ENCODE peak calls at places on chromosomes 4 and X, in ten cellular contexts. One of them, this sample, is unnamed.

GRCh38 chrX:79413009-79413408 is 45.9 kb upstream of the ITM2A start:
- DNase-seq in neural progenitor cell: peak
- DNase-seq in pons: peak
- DNase-seq in tibial artery: no peak
- DNase-seq in activated naive CD4-positive, alpha-beta T cell: no peak
- DNase-seq in stimulated activated CD8-positive, alpha-beta memory T cell treated with anti-CD3 and anti-CD28 coated beads, Interleukin-2, amount 100 ng/mL, for 48 hours: no peak
- DNase-seq in activated B cell treated with CpG ODN at 0.5 μM for 24 hours: no peak
- DNase-seq in tibial nerve: no peak
- DNase-seq in GM12865: peak
- DNase-seq in activated T-helper 1 cell treated with Interleukin-2 at 50 U/mL for 16 hours: no peak
- DNase-seq in this sample: no peak

GRCh38 chrX:130120321-130120731 is 10.0 kb upstream of the ELF4 start:
- DNase-seq in stimulated activated CD8-positive, alpha-beta memory T cell treated with anti-CD3 and anti-CD28 coated beads, Interleukin-2, amount 100 ng/mL, for 48 hours: no peak
- DNase-seq in GM12865: peak
- DNase-seq in activated B cell treated with CpG ODN at 0.5 μM for 24 hours: no peak
- DNase-seq in neural progenitor cell: peak
- DNase-seq in tibial nerve: no peak
- DNase-seq in pons: no peak
- DNase-seq in activated T-helper 1 cell treated with Interleukin-2 at 50 U/mL for 16 hours: no peak
- DNase-seq in activated naive CD4-positive, alpha-beta T cell: no peak
- DNase-seq in tibial artery: no peak
- DNase-seq in this sample: no peak

GRCh38 chr4:4248036-4248884 is at the start of gene TMEM128:
- DNase-seq in activated T-helper 1 cell treated with Interleukin-2 at 50 U/mL for 16 hours: peak
- DNase-seq in GM12865: peak
- DNase-seq in tibial artery: peak
- DNase-seq in pons: peak
- DNase-seq in tibial nerve: peak
- DNase-seq in stimulated activated CD8-positive, alpha-beta memory T cell treated with anti-CD3 and anti-CD28 coated beads, Interleukin-2, amount 100 ng/mL, for 48 hours: peak
- DNase-seq in neural progenitor cell: peak
- DNase-seq in activated naive CD4-positive, alpha-beta T cell: peak
- DNase-seq in activated B cell treated with CpG ODN at 0.5 μM for 24 hours: peak
- DNase-seq in this sample: peak

GRCh38 chr4:87785858-87786509 is 13.4 kb upstream of the IBSP start:
- DNase-seq in neural progenitor cell: no peak
- DNase-seq in activated B cell treated with CpG ODN at 0.5 μM for 24 hours: no peak
- DNase-seq in activated T-helper 1 cell treated with Interleukin-2 at 50 U/mL for 16 hours: no peak
- DNase-seq in activated naive CD4-positive, alpha-beta T cell: no peak
- DNase-seq in pons: no peak
- DNase-seq in stimulated activated CD8-positive, alpha-beta memory T cell treated with anti-CD3 and anti-CD28 coated beads, Interleukin-2, amount 100 ng/mL, for 48 hours: no peak
- DNase-seq in tibial artery: no peak
- DNase-seq in GM12865: no peak
- DNase-seq in tibial nerve: no peak
- DNase-seq in this sample: no peak

GRCh38 chr4:127856485-127857447 is 23.9 kb upstream of the PLK4 start:
- DNase-seq in neural progenitor cell: no peak
- DNase-seq in activated B cell treated with CpG ODN at 0.5 μM for 24 hours: no peak
- DNase-seq in activated naive CD4-positive, alpha-beta T cell: no peak
- DNase-seq in stimulated activated CD8-positive, alpha-beta memory T cell treated with anti-CD3 and anti-CD28 coated beads, Interleukin-2, amount 100 ng/mL, for 48 hours: no peak
- DNase-seq in tibial artery: no peak
- DNase-seq in GM12865: peak
- DNase-seq in activated T-helper 1 cell treated with Interleukin-2 at 50 U/mL for 16 hours: no peak
- DNase-seq in pons: no peak
- DNase-seq in tibial nerve: no peak
- DNase-seq in this sample: no peak

GRCh38 chr4:145805490-145805889 is 125.5 kb downstream of the C4orf51 start:
- DNase-seq in activated B cell treated with CpG ODN at 0.5 μM for 24 hours: no peak
- DNase-seq in pons: no peak
- DNase-seq in tibial nerve: no peak
- DNase-seq in activated naive CD4-positive, alpha-beta T cell: no peak
- DNase-seq in tibial artery: no peak
- DNase-seq in stimulated activated CD8-positive, alpha-beta memory T cell treated with anti-CD3 and anti-CD28 coated beads, Interleukin-2, amount 100 ng/mL, for 48 hours: no peak
- DNase-seq in activated T-helper 1 cell treated with Interleukin-2 at 50 U/mL for 16 hours: no peak
- DNase-seq in GM12865: no peak
- DNase-seq in neural progenitor cell: no peak
- DNase-seq in this sample: peak

GRCh38 chrX:47644557-47645091 is 5.7 kb downstream of the ELK1 start:
- DNase-seq in tibial nerve: no peak
- DNase-seq in pons: no peak
- DNase-seq in activated naive CD4-positive, alpha-beta T cell: no peak
- DNase-seq in GM12865: no peak
- DNase-seq in tibial artery: no peak
- DNase-seq in stimulated activated CD8-positive, alpha-beta memory T cell treated with anti-CD3 and anti-CD28 coated beads, Interleukin-2, amount 100 ng/mL, for 48 hours: no peak
- DNase-seq in activated B cell treated with CpG ODN at 0.5 μM for 24 hours: no peak
- DNase-seq in neural progenitor cell: peak
- DNase-seq in activated T-helper 1 cell treated with Interleukin-2 at 50 U/mL for 16 hours: no peak
- DNase-seq in this sample: no peak

GRCh38 chrX:7218321-7219152 is 70.6 kb upstream of the PUDP start:
- DNase-seq in tibial nerve: no peak
- DNase-seq in activated naive CD4-positive, alpha-beta T cell: no peak
- DNase-seq in stimulated activated CD8-positive, alpha-beta memory T cell treated with anti-CD3 and anti-CD28 coated beads, Interleukin-2, amount 100 ng/mL, for 48 hours: no peak
- DNase-seq in tibial artery: no peak
- DNase-seq in neural progenitor cell: no peak
- DNase-seq in GM12865: no peak
- DNase-seq in activated T-helper 1 cell treated with Interleukin-2 at 50 U/mL for 16 hours: no peak
- DNase-seq in pons: no peak
- DNase-seq in activated B cell treated with CpG ODN at 0.5 μM for 24 hours: no peak
- DNase-seq in this sample: no peak

GRCh38 chr4:40121515-40121914 is 64.9 kb downstream of the N4BP2 start:
- DNase-seq in activated naive CD4-positive, alpha-beta T cell: no peak
- DNase-seq in stimulated activated CD8-positive, alpha-beta memory T cell treated with anti-CD3 and anti-CD28 coated beads, Interleukin-2, amount 100 ng/mL, for 48 hours: no peak
- DNase-seq in tibial nerve: no peak
- DNase-seq in neural progenitor cell: no peak
- DNase-seq in activated T-helper 1 cell treated with Interleukin-2 at 50 U/mL for 16 hours: no peak
- DNase-seq in pons: peak
- DNase-seq in activated B cell treated with CpG ODN at 0.5 μM for 24 hours: no peak
- DNase-seq in GM12865: peak
- DNase-seq in tibial artery: no peak
- DNase-seq in this sample: no peak

GRCh38 chrX:118497180-118497814 is 1.7 kb downstream of the DOCK11 start:
- DNase-seq in pons: no peak
- DNase-seq in activated naive CD4-positive, alpha-beta T cell: no peak
- DNase-seq in activated T-helper 1 cell treated with Interleukin-2 at 50 U/mL for 16 hours: no peak
- DNase-seq in stimulated activated CD8-positive, alpha-beta memory T cell treated with anti-CD3 and anti-CD28 coated beads, Interleukin-2, amount 100 ng/mL, for 48 hours: no peak
- DNase-seq in GM12865: peak
- DNase-seq in tibial nerve: no peak
- DNase-seq in neural progenitor cell: no peak
- DNase-seq in activated B cell treated with CpG ODN at 0.5 μM for 24 hours: no peak
- DNase-seq in tibial artery: no peak
- DNase-seq in this sample: no peak

GRCh38 chr4:52096048-52096447 is 44.9 kb downstream of the SPATA18 start:
- DNase-seq in activated T-helper 1 cell treated with Interleukin-2 at 50 U/mL for 16 hours: no peak
- DNase-seq in GM12865: no peak
- DNase-seq in stimulated activated CD8-positive, alpha-beta memory T cell treated with anti-CD3 and anti-CD28 coated beads, Interleukin-2, amount 100 ng/mL, for 48 hours: no peak
- DNase-seq in neural progenitor cell: no peak
- DNase-seq in pons: no peak
- DNase-seq in activated B cell treated with CpG ODN at 0.5 μM for 24 hours: no peak
- DNase-seq in tibial nerve: no peak
- DNase-seq in activated naive CD4-positive, alpha-beta T cell: no peak
- DNase-seq in tibial artery: no peak
- DNase-seq in this sample: no peak

GRCh38 chrX:53716328-53717088 is 30.0 kb upstream of the HUWE1 start:
- DNase-seq in neural progenitor cell: no peak
- DNase-seq in activated B cell treated with CpG ODN at 0.5 μM for 24 hours: no peak
- DNase-seq in stimulated activated CD8-positive, alpha-beta memory T cell treated with anti-CD3 and anti-CD28 coated beads, Interleukin-2, amount 100 ng/mL, for 48 hours: peak
- DNase-seq in tibial nerve: no peak
- DNase-seq in tibial artery: no peak
- DNase-seq in GM12865: peak
- DNase-seq in activated naive CD4-positive, alpha-beta T cell: peak
- DNase-seq in pons: no peak
- DNase-seq in activated T-helper 1 cell treated with Interleukin-2 at 50 U/mL for 16 hours: peak
- DNase-seq in this sample: no peak

GRCh38 chr4:55183926-55184599 is 58.7 kb upstream of the KDR start:
- DNase-seq in activated naive CD4-positive, alpha-beta T cell: no peak
- DNase-seq in stimulated activated CD8-positive, alpha-beta memory T cell treated with anti-CD3 and anti-CD28 coated beads, Interleukin-2, amount 100 ng/mL, for 48 hours: no peak
- DNase-seq in neural progenitor cell: no peak
- DNase-seq in pons: no peak
- DNase-seq in activated B cell treated with CpG ODN at 0.5 μM for 24 hours: no peak
- DNase-seq in tibial artery: no peak
- DNase-seq in GM12865: no peak
- DNase-seq in tibial nerve: no peak
- DNase-seq in activated T-helper 1 cell treated with Interleukin-2 at 50 U/mL for 16 hours: no peak
- DNase-seq in this sample: peak

GRCh38 chrX:118396113-118396512 is 50.2 kb downstream of the WDR44 start:
- DNase-seq in tibial nerve: no peak
- DNase-seq in pons: no peak
- DNase-seq in activated B cell treated with CpG ODN at 0.5 μM for 24 hours: no peak
- DNase-seq in tibial artery: no peak
- DNase-seq in activated T-helper 1 cell treated with Interleukin-2 at 50 U/mL for 16 hours: no peak
- DNase-seq in activated naive CD4-positive, alpha-beta T cell: no peak
- DNase-seq in GM12865: no peak
- DNase-seq in neural progenitor cell: no peak
- DNase-seq in stimulated activated CD8-positive, alpha-beta memory T cell treated with anti-CD3 and anti-CD28 coated beads, Interleukin-2, amount 100 ng/mL, for 48 hours: no peak
- DNase-seq in this sample: no peak

GRCh38 chr4:1574601-1575417 is 109.3 kb downstream of the FAM53A start:
- DNase-seq in activated naive CD4-positive, alpha-beta T cell: no peak
- DNase-seq in tibial artery: no peak
- DNase-seq in stimulated activated CD8-positive, alpha-beta memory T cell treated with anti-CD3 and anti-CD28 coated beads, Interleukin-2, amount 100 ng/mL, for 48 hours: no peak
- DNase-seq in GM12865: no peak
- DNase-seq in activated B cell treated with CpG ODN at 0.5 μM for 24 hours: no peak
- DNase-seq in activated T-helper 1 cell treated with Interleukin-2 at 50 U/mL for 16 hours: no peak
- DNase-seq in pons: no peak
- DNase-seq in neural progenitor cell: no peak
- DNase-seq in tibial nerve: no peak
- DNase-seq in this sample: no peak

GRCh38 chr4:162510115-162510514 is 346.3 kb upstream of the FSTL5 start:
- DNase-seq in tibial nerve: no peak
- DNase-seq in GM12865: no peak
- DNase-seq in pons: no peak
- DNase-seq in activated B cell treated with CpG ODN at 0.5 μM for 24 hours: no peak
- DNase-seq in activated naive CD4-positive, alpha-beta T cell: no peak
- DNase-seq in tibial artery: no peak
- DNase-seq in activated T-helper 1 cell treated with Interleukin-2 at 50 U/mL for 16 hours: no peak
- DNase-seq in stimulated activated CD8-positive, alpha-beta memory T cell treated with anti-CD3 and anti-CD28 coated beads, Interleukin-2, amount 100 ng/mL, for 48 hours: no peak
- DNase-seq in neural progenitor cell: peak
- DNase-seq in this sample: no peak